ENCODE peak calls at places on chromosomes 13 and 19, in four cellular contexts. A, Q, X and V are unnamed samples.
A peak's percentile ranks its signal among the peaks of the same experiment; 100 is the strongest.

GRCh38 chr13:57003682-57004081 is 137.0 kb upstream of the PRR20A start:
- DNase-seq in X (no peak), A (no peak), Q (no peak), V (no peak)

GRCh38 chr19:17149393-17150135 is 65.6 kb upstream of the USE1 start:
- DNase-seq in A (no peak), X (no peak), Q (no peak), V (no peak)

GRCh38 chr13:54424344-54424743 is 1395.7 kb downstream of the OLFM4 start:
- DNase-seq in Q (no peak), X (no peak), A (no peak), V (no peak)

GRCh38 chr13:64333888-64334287 is 2896.2 kb downstream of the PCDH9 start:
- DNase-seq in Q (no peak), A (no peak), X (no peak), V (no peak)

GRCh38 chr13:32019612-32020233 is 11.9 kb upstream of the FRY start:
- DNase-seq in A (peak; percentile 28), Q (no peak), X (peak; percentile 88), V (peak; percentile 48)

GRCh38 chr13:79404361-79404760 is 1.7 kb downstream of the RBM26 start:
- DNase-seq in A (no peak), X (no peak), Q (no peak), V (no peak)

GRCh38 chr13:39665763-39666162 is 10.3 kb downstream of the COG6 start:
- DNase-seq in A (no peak), X (no peak), Q (no peak), V (no peak)

GRCh38 chr19:17755977-17756670 is 4.8 kb downstream of the FCHO1 start:
- DNase-seq in Q (no peak), A (no peak), X (peak; percentile 56), V (no peak)

GRCh38 chr13:53198017-53198416 is 169.4 kb downstream of the OLFM4 start:
- DNase-seq in Q (no peak), A (no peak), X (no peak), V (no peak)

GRCh38 chr19:16022251-16022650 is 54.0 kb upstream of the TPM4 start:
- DNase-seq in Q (no peak), X (no peak), A (no peak), V (no peak)

GRCh38 chr19:35327642-35328041 is 1.3 kb upstream of the CD22 start:
- DNase-seq in A (no peak), X (no peak), Q (no peak), V (no peak)
- TF ChIP-seq CTCF in A (peak; percentile 26), X (peak; percentile 26), Q (no peak), V (peak; percentile 41)

GRCh38 chr19:2461751-2462634 is 5.2 kb upstream of the LMNB2 start:
- DNase-seq in X (peak; percentile 55), Q (peak; percentile 36), A (no peak), V (peak; percentile 50)
- TF ChIP-seq CTCF in X (peak; percentile 20), Q (no peak), A (peak; percentile 30), V (peak; percentile 44)

GRCh38 chr19:55117636-55118391 is at the start of gene PPP1R12C:
- DNase-seq in Q (peak; percentile 93), A (peak; percentile 96), X (peak; percentile 99), V (peak; percentile 99)
- TF ChIP-seq CTCF in Q (no peak), A (no peak), X (no peak), V (peak; percentile 20)

GRCh38 chr19:10113964-10114650 is 2.6 kb downstream of the P2RY11 start:
- DNase-seq in Q (peak; percentile 43), X (no peak), A (no peak), V (no peak)

GRCh38 chr19:10112037-10112751 is 701 bp downstream of the P2RY11 start:
- DNase-seq in A (no peak), X (no peak), Q (peak; percentile 61), V (no peak)

GRCh38 chr19:10113592-10113963 is 2.1 kb downstream of the P2RY11 start:
- DNase-seq in X (no peak), Q (peak; percentile 40), A (no peak), V (no peak)

GRCh38 chr19:10111405-10111811 is at the start of gene P2RY11:
- DNase-seq in X (no peak), A (no peak), Q (no peak), V (no peak)

DNA sequence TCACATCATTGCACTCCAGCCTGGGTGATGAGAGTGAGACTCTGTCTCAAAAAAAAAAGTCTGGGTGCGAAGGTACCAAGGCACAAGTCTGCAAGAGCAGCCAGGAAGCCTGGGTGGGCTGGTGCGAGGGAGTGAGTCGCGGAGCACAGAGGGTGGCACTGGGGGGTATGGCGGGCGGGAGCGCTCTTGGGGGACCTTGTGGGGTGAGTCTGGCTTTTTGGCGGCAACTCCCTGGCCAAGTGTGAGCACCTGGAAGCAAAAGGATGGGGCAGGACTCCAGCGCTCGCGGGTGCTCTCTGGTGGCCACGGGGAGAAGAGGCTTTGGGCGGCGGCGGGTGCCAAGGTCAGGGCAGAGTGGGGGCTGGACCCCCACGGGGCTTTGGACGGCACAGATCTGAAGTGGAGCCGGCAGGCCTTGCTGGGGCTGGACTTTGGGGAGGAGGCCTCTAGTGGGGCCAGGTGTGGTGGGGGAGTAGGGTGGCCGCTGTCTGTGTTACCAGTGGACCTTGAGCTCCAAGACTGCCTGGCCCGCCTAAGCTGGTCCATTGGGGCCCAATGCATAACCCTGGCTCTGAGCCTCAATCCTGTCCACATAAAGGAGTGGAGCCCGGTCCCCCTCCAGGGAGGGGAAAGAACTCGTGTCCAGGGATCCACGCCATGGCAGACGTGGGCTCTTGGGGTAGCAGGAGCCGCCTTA is 1.6 kb downstream of the P2RY11 start:
- DNase-seq in Q (peak; percentile 68), A (no peak), X (peak; percentile 44), V (no peak)
- TF ChIP-seq CTCF in Q (peak; percentile 71), A (peak; percentile 79), X (peak; percentile 57), V (peak; percentile 76)

GRCh38 chr13:44574466-44574855 is 1.7 kb downstream of the TSC22D1 start:
- DNase-seq in Q (no peak), X (no peak), A (no peak), V (no peak)
- TF ChIP-seq CTCF in Q (no peak), X (no peak), A (no peak), V (no peak)

DNA sequence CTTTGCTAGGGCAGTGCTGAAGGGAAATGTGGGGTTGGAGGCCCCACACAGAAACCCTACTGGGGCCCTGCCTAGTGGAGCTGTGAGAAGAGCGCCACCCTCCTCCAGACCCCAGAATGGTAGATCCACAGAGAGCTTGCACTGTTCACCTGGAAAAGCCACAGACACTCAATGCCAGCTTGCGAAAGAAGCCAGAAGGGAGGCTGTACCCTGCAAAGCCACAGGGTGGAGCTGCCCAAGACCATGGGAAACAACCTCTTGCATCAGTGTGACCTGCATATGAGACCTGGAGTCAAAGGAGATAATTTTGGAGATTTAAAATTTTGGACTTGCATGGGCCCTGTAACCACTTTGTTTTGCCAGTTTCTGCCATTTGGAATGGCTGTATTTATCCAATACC is 615.4 kb upstream of the MIR17HG start:
- DNase-seq in A (no peak), X (no peak), Q (no peak), V (no peak)
- TF ChIP-seq CTCF in A (no peak), X (no peak), Q (no peak), V (peak; percentile 42)